ENCODE peak calls at places on chromosomes 2 and 18, in four cellular contexts. J is CD4-positive, alpha-beta memory T cell; O is NT2/D1; Y is sigmoid colon. L is an unnamed sample.

GRCh38 chr2:234003972-234004617 is 46.4 kb upstream of the SPP2 start:
- DNase-seq in J (no peak), O (no peak), Y (no peak), L (no peak)

GRCh38 chr2:71605173-71605641 is 151.8 kb downstream of the DYSF start:
- DNase-seq in J (no peak), O (no peak), Y (peak; percentile 37), L (peak; percentile 8)

GRCh38 chr2:230170532-230170931 is 49.3 kb downstream of the SP110 start:
- DNase-seq in J (peak; percentile 26), O (no peak), Y (no peak), L (no peak)

GRCh38 chr2:226794077-226794670 is 5.4 kb downstream of the IRS1 start:
- DNase-seq in J (no peak), O (no peak), Y (no peak), L (no peak)

GRCh38 chr2:236001166-236001828 is 166.9 kb downstream of the GBX2 start:
- DNase-seq in J (no peak), O (no peak), Y (no peak), L (no peak)

GRCh38 chr2:10424051-10424450 is 24.1 kb downstream of the ODC1 start:
- DNase-seq in J (no peak), O (no peak), Y (no peak), L (no peak)

GRCh38 chr2:223970343-223971128 is 13.3 kb downstream of the MRPL44 start:
- DNase-seq in J (peak; percentile 44), O (peak; percentile 46), Y (no peak), L (peak; percentile 49)

GRCh38 chr18:63106727-63107126 is 212.8 kb downstream of the BCL2 start:
- DNase-seq in J (no peak), O (no peak), Y (no peak), L (no peak)

DNA sequence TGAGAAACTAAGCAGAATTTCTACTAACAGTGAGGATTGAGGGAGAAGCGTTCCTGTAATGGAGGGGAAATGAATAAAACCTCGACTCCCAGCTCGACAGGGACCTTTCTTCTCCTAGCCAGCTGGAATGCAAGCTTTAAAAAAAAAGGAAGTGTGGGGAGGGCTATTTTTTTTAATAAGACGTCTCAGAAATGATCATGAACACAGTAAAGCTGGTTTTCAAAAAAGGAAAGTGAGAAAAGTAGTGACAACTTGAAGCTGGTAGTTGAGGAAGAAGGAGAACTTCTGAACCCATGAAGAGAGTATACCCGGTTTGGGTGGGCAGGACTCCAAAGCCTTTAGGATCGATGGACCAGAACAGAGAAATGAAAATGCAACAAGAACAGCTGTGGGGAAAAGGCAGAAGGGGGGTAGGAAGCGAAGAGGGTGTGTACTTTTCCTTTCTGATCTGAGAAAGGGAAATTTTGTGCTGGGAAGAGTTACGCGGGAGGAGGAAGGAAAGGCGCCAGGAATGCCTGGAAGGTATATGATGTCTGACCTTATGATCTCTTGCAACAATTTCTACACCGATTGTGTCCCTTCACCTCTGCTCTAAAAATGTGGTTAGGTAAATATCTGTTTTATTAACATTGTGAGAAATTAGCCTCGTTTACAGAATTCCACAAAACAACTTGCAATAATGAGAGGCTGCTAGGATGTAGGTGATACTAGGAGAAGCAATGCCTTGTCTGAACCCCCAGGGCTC is 22.6 kb upstream of the CYP1B1 start:
- DNase-seq in J (no peak), O (no peak), Y (no peak), L (no peak)
- H3K4me3 ChIP-seq in J (no peak overlapping the region), O (no peak overlapping the region), Y (peak overlapping the region; percentile 11), L (no peak overlapping the region)

DNA sequence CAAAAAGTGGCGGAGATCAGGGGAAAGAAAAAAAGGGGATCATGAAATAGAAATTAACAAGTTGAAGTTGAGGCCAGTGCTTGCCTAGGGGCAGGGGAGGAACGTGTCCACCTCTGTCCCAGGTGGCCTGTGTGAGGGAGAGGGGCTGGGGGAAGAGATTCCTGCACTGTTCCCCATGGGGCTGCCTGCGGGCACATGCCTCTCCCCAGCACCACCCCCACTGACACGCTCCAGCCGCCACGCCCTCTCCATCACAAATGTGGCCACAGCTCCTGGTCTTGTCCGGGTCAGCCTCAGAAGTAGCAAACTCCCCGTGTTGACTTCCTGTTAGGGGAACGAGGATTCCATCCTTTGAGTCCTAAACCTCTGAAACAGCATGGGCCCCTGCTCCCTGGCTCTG is 161.2 kb downstream of the GLI2 start:
- DNase-seq in J (no peak), O (no peak), Y (peak; percentile 53), L (no peak)
- H3K4me1 ChIP-seq in J (no peaks in the 10 kb centered on the region), O (peaks cover 28% of the 10 kb centered on the region), Y (no peaks in the 10 kb centered on the region), L (peaks cover 20% of the 10 kb centered on the region)

GRCh38 chr18:78543201-78543725 is 436.4 kb upstream of the SALL3 start:
- DNase-seq in J (no peak), O (no peak), Y (no peak), L (no peak)
- H3K9me3 ChIP-seq in J (no peaks in the 10 kb centered on the region), O (no peaks in the 10 kb centered on the region), Y (no peaks in the 10 kb centered on the region), L (no peaks in the 10 kb centered on the region)

DNA sequence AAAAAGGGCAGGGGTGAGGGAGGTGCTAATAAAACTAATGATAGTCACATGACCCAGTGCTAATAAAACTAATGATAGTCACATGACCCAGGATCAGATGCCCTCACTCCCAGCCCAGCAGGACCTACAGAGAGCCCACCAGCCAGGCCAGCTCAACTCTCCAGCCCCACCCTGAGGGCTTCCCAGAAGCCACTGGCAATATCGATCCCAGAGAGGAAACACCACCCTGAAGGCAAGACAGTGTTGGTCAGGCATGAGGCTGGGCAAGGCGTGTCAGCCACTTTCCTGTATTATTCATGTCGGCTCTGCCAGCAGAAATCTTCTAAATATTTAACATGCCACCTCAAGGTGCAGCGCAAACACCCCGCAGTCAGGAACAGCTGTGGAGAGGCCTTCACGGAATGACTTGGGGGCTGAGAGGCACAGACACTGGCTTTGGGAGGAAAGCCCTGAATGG is 1.5 kb downstream of the REEP1 start:
- DNase-seq in J (no peak), O (no peak), Y (no peak), L (no peak)
- H3K4me3 ChIP-seq in J (no peak overlapping the region), O (no peak overlapping the region), Y (peak overlapping the region; percentile 60), L (no peak overlapping the region)